ENCODE peak calls at places on chromosome 16, in ten cellular contexts. One of them, this sample, is unnamed.

GRCh38 chr16:66606000-66606751 is 1.7 kb downstream of the CMTM3 start:
- DNase-seq in endothelial cell: no peak
- DNase-seq in T-helper 2 cell: no peak
- DNase-seq in heart right ventricle: no peak
- DNase-seq in KBM-7: no peak
- DNase-seq in SW480: no peak
- DNase-seq in fibroblast of mammary gland: no peak
- DNase-seq in hypothalamus: no peak
- DNase-seq in GM23248: no peak
- DNase-seq in stimulated activated CD8-positive, alpha-beta memory T cell treated with anti-CD3 and anti-CD28 coated beads, Interleukin-7, amount 100 ng/mL, for 1 hour: no peak
- DNase-seq in this sample: peak; percentile 10

GRCh38 chr16:90072442-90073105 is 4.6 kb downstream of the PRDM7 start:
- DNase-seq in endothelial cell: no peak
- DNase-seq in T-helper 2 cell: no peak
- DNase-seq in heart right ventricle: no peak
- DNase-seq in KBM-7: no peak
- DNase-seq in SW480: no peak
- DNase-seq in fibroblast of mammary gland: no peak
- DNase-seq in hypothalamus: no peak
- DNase-seq in GM23248: no peak
- DNase-seq in stimulated activated CD8-positive, alpha-beta memory T cell treated with anti-CD3 and anti-CD28 coated beads, Interleukin-7, amount 100 ng/mL, for 1 hour: no peak
- DNase-seq in this sample: no peak

GRCh38 chr16:57145046-57145963 is 40.5 kb downstream of the PSME3IP1 start:
- DNase-seq in endothelial cell: no peak
- DNase-seq in T-helper 2 cell: no peak
- DNase-seq in heart right ventricle: no peak
- DNase-seq in KBM-7: no peak
- DNase-seq in SW480: no peak
- DNase-seq in fibroblast of mammary gland: no peak
- DNase-seq in hypothalamus: no peak
- DNase-seq in GM23248: no peak
- DNase-seq in stimulated activated CD8-positive, alpha-beta memory T cell treated with anti-CD3 and anti-CD28 coated beads, Interleukin-7, amount 100 ng/mL, for 1 hour: no peak
- DNase-seq in this sample: no peak

GRCh38 chr16:77289331-77289809 is 90.2 kb downstream of the SYCE1L start:
- DNase-seq in endothelial cell: no peak
- DNase-seq in T-helper 2 cell: no peak
- DNase-seq in heart right ventricle: no peak
- DNase-seq in KBM-7: no peak
- DNase-seq in SW480: peak; percentile 21
- DNase-seq in fibroblast of mammary gland: peak; percentile 88
- DNase-seq in hypothalamus: no peak
- DNase-seq in GM23248: peak; percentile 81
- DNase-seq in stimulated activated CD8-positive, alpha-beta memory T cell treated with anti-CD3 and anti-CD28 coated beads, Interleukin-7, amount 100 ng/mL, for 1 hour: no peak
- DNase-seq in this sample: no peak

GRCh38 chr16:1019234-1019933 is 37.8 kb downstream of the SOX8 start:
- DNase-seq in endothelial cell: no peak
- DNase-seq in T-helper 2 cell: no peak
- DNase-seq in heart right ventricle: peak; percentile 58
- DNase-seq in KBM-7: no peak
- DNase-seq in SW480: peak; percentile 58
- DNase-seq in fibroblast of mammary gland: peak; percentile 3
- DNase-seq in hypothalamus: no peak
- DNase-seq in GM23248: peak; percentile 92
- DNase-seq in stimulated activated CD8-positive, alpha-beta memory T cell treated with anti-CD3 and anti-CD28 coated beads, Interleukin-7, amount 100 ng/mL, for 1 hour: no peak
- DNase-seq in this sample: peak; percentile 93

GRCh38 chr16:29922326-29922725 is 3.7 kb downstream of the KCTD13 start:
- DNase-seq in endothelial cell: no peak
- DNase-seq in T-helper 2 cell: no peak
- DNase-seq in heart right ventricle: no peak
- DNase-seq in KBM-7: no peak
- DNase-seq in SW480: no peak
- DNase-seq in fibroblast of mammary gland: no peak
- DNase-seq in hypothalamus: no peak
- DNase-seq in GM23248: no peak
- DNase-seq in stimulated activated CD8-positive, alpha-beta memory T cell treated with anti-CD3 and anti-CD28 coated beads, Interleukin-7, amount 100 ng/mL, for 1 hour: no peak
- DNase-seq in this sample: no peak

GRCh38 chr16:31130899-31131298 is 4.6 kb downstream of the PRSS8 start:
- DNase-seq in endothelial cell: no peak
- DNase-seq in T-helper 2 cell: no peak
- DNase-seq in heart right ventricle: no peak
- DNase-seq in KBM-7: no peak
- DNase-seq in SW480: no peak
- DNase-seq in fibroblast of mammary gland: no peak
- DNase-seq in hypothalamus: no peak
- DNase-seq in GM23248: no peak
- DNase-seq in stimulated activated CD8-positive, alpha-beta memory T cell treated with anti-CD3 and anti-CD28 coated beads, Interleukin-7, amount 100 ng/mL, for 1 hour: no peak
- DNase-seq in this sample: no peak

GRCh38 chr16:4330277-4330882 is 14.5 kb downstream of the GLIS2 start:
- DNase-seq in endothelial cell: peak; percentile 92
- DNase-seq in T-helper 2 cell: peak; percentile 61
- DNase-seq in heart right ventricle: peak; percentile 84
- DNase-seq in KBM-7: peak; percentile 62
- DNase-seq in SW480: no peak
- DNase-seq in fibroblast of mammary gland: peak; percentile 68
- DNase-seq in hypothalamus: peak; percentile 27
- DNase-seq in GM23248: peak; percentile 81
- DNase-seq in stimulated activated CD8-positive, alpha-beta memory T cell treated with anti-CD3 and anti-CD28 coated beads, Interleukin-7, amount 100 ng/mL, for 1 hour: peak; percentile 58
- DNase-seq in this sample: peak; percentile 87

GRCh38 chr16:84086357-84086756 is 30.4 kb downstream of the MBTPS1 start:
- DNase-seq in endothelial cell: no peak
- DNase-seq in T-helper 2 cell: no peak
- DNase-seq in heart right ventricle: peak; percentile 69
- DNase-seq in KBM-7: no peak
- DNase-seq in SW480: no peak
- DNase-seq in fibroblast of mammary gland: no peak
- DNase-seq in hypothalamus: no peak
- DNase-seq in GM23248: no peak
- DNase-seq in stimulated activated CD8-positive, alpha-beta memory T cell treated with anti-CD3 and anti-CD28 coated beads, Interleukin-7, amount 100 ng/mL, for 1 hour: no peak
- DNase-seq in this sample: no peak

GRCh38 chr16:28097500-28097899 is 34.0 kb upstream of the GSG1L start:
- DNase-seq in endothelial cell: no peak
- DNase-seq in T-helper 2 cell: no peak
- DNase-seq in heart right ventricle: no peak
- DNase-seq in KBM-7: no peak
- DNase-seq in SW480: no peak
- DNase-seq in fibroblast of mammary gland: no peak
- DNase-seq in hypothalamus: no peak
- DNase-seq in GM23248: no peak
- DNase-seq in stimulated activated CD8-positive, alpha-beta memory T cell treated with anti-CD3 and anti-CD28 coated beads, Interleukin-7, amount 100 ng/mL, for 1 hour: no peak
- DNase-seq in this sample: no peak

GRCh38 chr16:27387724-27388123 is 14.2 kb upstream of the IL21R start:
- DNase-seq in endothelial cell: no peak
- DNase-seq in T-helper 2 cell: no peak
- DNase-seq in heart right ventricle: no peak
- DNase-seq in KBM-7: no peak
- DNase-seq in SW480: no peak
- DNase-seq in fibroblast of mammary gland: no peak
- DNase-seq in hypothalamus: no peak
- DNase-seq in GM23248: peak; percentile 33
- DNase-seq in stimulated activated CD8-positive, alpha-beta memory T cell treated with anti-CD3 and anti-CD28 coated beads, Interleukin-7, amount 100 ng/mL, for 1 hour: no peak
- DNase-seq in this sample: no peak

GRCh38 chr16:15899538-15900100 is 11.2 kb upstream of the CEP20 start:
- DNase-seq in endothelial cell: no peak
- DNase-seq in T-helper 2 cell: no peak
- DNase-seq in heart right ventricle: no peak
- DNase-seq in KBM-7: peak; percentile 41
- DNase-seq in SW480: peak; percentile 98
- DNase-seq in fibroblast of mammary gland: peak; percentile 91
- DNase-seq in hypothalamus: no peak
- DNase-seq in GM23248: peak; percentile 84
- DNase-seq in stimulated activated CD8-positive, alpha-beta memory T cell treated with anti-CD3 and anti-CD28 coated beads, Interleukin-7, amount 100 ng/mL, for 1 hour: no peak
- DNase-seq in this sample: peak; percentile 57

GRCh38 chr16:57742543-57742942 is 7.0 kb downstream of the KATNB1 start:
- DNase-seq in endothelial cell: no peak
- DNase-seq in T-helper 2 cell: no peak
- DNase-seq in heart right ventricle: no peak
- DNase-seq in KBM-7: no peak
- DNase-seq in SW480: no peak
- DNase-seq in fibroblast of mammary gland: no peak
- DNase-seq in hypothalamus: no peak
- DNase-seq in GM23248: no peak
- DNase-seq in stimulated activated CD8-positive, alpha-beta memory T cell treated with anti-CD3 and anti-CD28 coated beads, Interleukin-7, amount 100 ng/mL, for 1 hour: no peak
- DNase-seq in this sample: no peak

GRCh38 chr16:30183236-30183960 is at the start of gene CORO1A:
- DNase-seq in endothelial cell: peak; percentile 77
- DNase-seq in T-helper 2 cell: peak; percentile 68
- DNase-seq in heart right ventricle: peak; percentile 81
- DNase-seq in KBM-7: peak; percentile 94
- DNase-seq in SW480: peak; percentile 60
- DNase-seq in fibroblast of mammary gland: peak; percentile 64
- DNase-seq in hypothalamus: peak; percentile 50
- DNase-seq in GM23248: peak; percentile 88
- DNase-seq in stimulated activated CD8-positive, alpha-beta memory T cell treated with anti-CD3 and anti-CD28 coated beads, Interleukin-7, amount 100 ng/mL, for 1 hour: peak; percentile 67
- DNase-seq in this sample: peak; percentile 91

GRCh38 chr16:21001262-21001661 is 100.7 kb downstream of the LYRM1 start:
- DNase-seq in endothelial cell: peak; percentile 22
- DNase-seq in T-helper 2 cell: no peak
- DNase-seq in heart right ventricle: no peak
- DNase-seq in KBM-7: peak; percentile 30
- DNase-seq in SW480: no peak
- DNase-seq in fibroblast of mammary gland: peak; percentile 45
- DNase-seq in hypothalamus: no peak
- DNase-seq in GM23248: peak; percentile 35
- DNase-seq in stimulated activated CD8-positive, alpha-beta memory T cell treated with anti-CD3 and anti-CD28 coated beads, Interleukin-7, amount 100 ng/mL, for 1 hour: no peak
- DNase-seq in this sample: peak; percentile 4

GRCh38 chr16:67803894-67804293 is 2.5 kb downstream of the RANBP10 start:
- DNase-seq in endothelial cell: no peak
- DNase-seq in T-helper 2 cell: no peak
- DNase-seq in heart right ventricle: no peak
- DNase-seq in KBM-7: no peak
- DNase-seq in SW480: no peak
- DNase-seq in fibroblast of mammary gland: no peak
- DNase-seq in hypothalamus: no peak
- DNase-seq in GM23248: no peak
- DNase-seq in stimulated activated CD8-positive, alpha-beta memory T cell treated with anti-CD3 and anti-CD28 coated beads, Interleukin-7, amount 100 ng/mL, for 1 hour: no peak
- DNase-seq in this sample: no peak

GRCh38 chr16:65967376-65967775 is 399.1 kb upstream of the CDH5 start:
- DNase-seq in endothelial cell: no peak
- DNase-seq in T-helper 2 cell: no peak
- DNase-seq in heart right ventricle: no peak
- DNase-seq in KBM-7: no peak
- DNase-seq in SW480: no peak
- DNase-seq in fibroblast of mammary gland: peak; percentile 66
- DNase-seq in hypothalamus: no peak
- DNase-seq in GM23248: peak; percentile 18
- DNase-seq in stimulated activated CD8-positive, alpha-beta memory T cell treated with anti-CD3 and anti-CD28 coated beads, Interleukin-7, amount 100 ng/mL, for 1 hour: no peak
- DNase-seq in this sample: no peak

GRCh38 chr16:23976091-23977001 is 140.6 kb downstream of the PRKCB start:
- DNase-seq in endothelial cell: no peak
- DNase-seq in T-helper 2 cell: no peak
- DNase-seq in heart right ventricle: no peak
- DNase-seq in KBM-7: peak; percentile 47
- DNase-seq in SW480: no peak
- DNase-seq in fibroblast of mammary gland: no peak
- DNase-seq in hypothalamus: no peak
- DNase-seq in GM23248: no peak
- DNase-seq in stimulated activated CD8-positive, alpha-beta memory T cell treated with anti-CD3 and anti-CD28 coated beads, Interleukin-7, amount 100 ng/mL, for 1 hour: no peak
- DNase-seq in this sample: no peak

This sample was measured in adipocyte.